ENCODE peak calls at places on chromosomes 16 and 17, in four cellular contexts. One of them, this sample, is unnamed.

GRCh38 chr17:28938552-28938951 is 12.8 kb downstream of the PHF12 start:
- DNase-seq in AG08395: peak; percentile 22
- DNase-seq in cardiac muscle cell: no peak
- DNase-seq in stimulated activated CD4-positive, alpha-beta T cell treated with anti-CD3 and anti-CD28 coated beads, TNF-alpha, amount 100 ng/mL, for 1 hour: no peak
- DNase-seq in this sample: no peak

GRCh38 chr16:50099957-50100648 is 34.3 kb downstream of the HEATR3 start:
- DNase-seq in AG08395: no peak
- DNase-seq in stimulated activated CD4-positive, alpha-beta T cell treated with anti-CD3 and anti-CD28 coated beads, TNF-alpha, amount 100 ng/mL, for 1 hour: no peak
- DNase-seq in cardiac muscle cell: no peak
- DNase-seq in this sample: peak; percentile 60

GRCh38 chr16:15523092-15523541 is 88.7 kb downstream of the BMERB1 start:
- DNase-seq in cardiac muscle cell: no peak
- DNase-seq in stimulated activated CD4-positive, alpha-beta T cell treated with anti-CD3 and anti-CD28 coated beads, TNF-alpha, amount 100 ng/mL, for 1 hour: no peak
- DNase-seq in AG08395: no peak
- DNase-seq in this sample: no peak

GRCh38 chr16:66372078-66372897 is 5.8 kb downstream of the CDH5 start:
- DNase-seq in AG08395: no peak
- DNase-seq in stimulated activated CD4-positive, alpha-beta T cell treated with anti-CD3 and anti-CD28 coated beads, TNF-alpha, amount 100 ng/mL, for 1 hour: no peak
- DNase-seq in cardiac muscle cell: no peak
- DNase-seq in this sample: no peak

GRCh38 chr17:15091825-15092224 is 173.3 kb downstream of the PMP22 start:
- DNase-seq in cardiac muscle cell: no peak
- DNase-seq in stimulated activated CD4-positive, alpha-beta T cell treated with anti-CD3 and anti-CD28 coated beads, TNF-alpha, amount 100 ng/mL, for 1 hour: no peak
- DNase-seq in AG08395: no peak
- DNase-seq in this sample: peak; percentile 14

GRCh38 chr16:82011199-82011641 is at the start of gene SDR42E1:
- DNase-seq in stimulated activated CD4-positive, alpha-beta T cell treated with anti-CD3 and anti-CD28 coated beads, TNF-alpha, amount 100 ng/mL, for 1 hour: peak; percentile 40
- DNase-seq in AG08395: no peak
- DNase-seq in cardiac muscle cell: no peak
- DNase-seq in this sample: peak; percentile 76

GRCh38 chr16:56244612-56245011 is 53.3 kb downstream of the GNAO1 start:
- DNase-seq in stimulated activated CD4-positive, alpha-beta T cell treated with anti-CD3 and anti-CD28 coated beads, TNF-alpha, amount 100 ng/mL, for 1 hour: no peak
- DNase-seq in AG08395: no peak
- DNase-seq in cardiac muscle cell: no peak
- DNase-seq in this sample: no peak

GRCh38 chr16:50335198-50335958 is 33.4 kb downstream of the BRD7 start:
- DNase-seq in AG08395: no peak
- DNase-seq in cardiac muscle cell: no peak
- DNase-seq in stimulated activated CD4-positive, alpha-beta T cell treated with anti-CD3 and anti-CD28 coated beads, TNF-alpha, amount 100 ng/mL, for 1 hour: no peak
- DNase-seq in this sample: no peak

GRCh38 chr17:4163951-4164350 is 21.0 kb downstream of the CYB5D2 start:
- DNase-seq in cardiac muscle cell: no peak
- DNase-seq in AG08395: peak; percentile 68
- DNase-seq in stimulated activated CD4-positive, alpha-beta T cell treated with anti-CD3 and anti-CD28 coated beads, TNF-alpha, amount 100 ng/mL, for 1 hour: no peak
- DNase-seq in this sample: no peak

GRCh38 chr16:962901-963814 is 7.6 kb downstream of the LMF1 start:
- DNase-seq in AG08395: no peak
- DNase-seq in stimulated activated CD4-positive, alpha-beta T cell treated with anti-CD3 and anti-CD28 coated beads, TNF-alpha, amount 100 ng/mL, for 1 hour: no peak
- DNase-seq in cardiac muscle cell: no peak
- DNase-seq in this sample: no peak

GRCh38 chr17:36687736-36688135 is 86.4 kb downstream of the MRM1 start:
- DNase-seq in stimulated activated CD4-positive, alpha-beta T cell treated with anti-CD3 and anti-CD28 coated beads, TNF-alpha, amount 100 ng/mL, for 1 hour: no peak
- DNase-seq in AG08395: no peak
- DNase-seq in cardiac muscle cell: no peak
- DNase-seq in this sample: no peak

GRCh38 chr17:63494300-63494928 is 17.6 kb downstream of the ACE start:
- DNase-seq in AG08395: no peak
- DNase-seq in stimulated activated CD4-positive, alpha-beta T cell treated with anti-CD3 and anti-CD28 coated beads, TNF-alpha, amount 100 ng/mL, for 1 hour: no peak
- DNase-seq in cardiac muscle cell: no peak
- DNase-seq in this sample: no peak

GRCh38 chr16:75065149-75065807 is 51.3 kb downstream of the LDHD start:
- DNase-seq in AG08395: no peak
- DNase-seq in cardiac muscle cell: no peak
- DNase-seq in stimulated activated CD4-positive, alpha-beta T cell treated with anti-CD3 and anti-CD28 coated beads, TNF-alpha, amount 100 ng/mL, for 1 hour: no peak
- DNase-seq in this sample: no peak

GRCh38 chr16:1363501-1364041 is 11.8 kb downstream of the GNPTG start:
- DNase-seq in AG08395: peak; percentile 73
- DNase-seq in stimulated activated CD4-positive, alpha-beta T cell treated with anti-CD3 and anti-CD28 coated beads, TNF-alpha, amount 100 ng/mL, for 1 hour: peak; percentile 60
- DNase-seq in cardiac muscle cell: peak; percentile 72
- DNase-seq in this sample: peak; percentile 44

GRCh38 chr17:73644145-73645049 is at the start of gene SDK2:
- DNase-seq in AG08395: peak; percentile 35
- DNase-seq in stimulated activated CD4-positive, alpha-beta T cell treated with anti-CD3 and anti-CD28 coated beads, TNF-alpha, amount 100 ng/mL, for 1 hour: no peak
- DNase-seq in cardiac muscle cell: peak; percentile 69
- DNase-seq in this sample: peak; percentile 35

GRCh38 chr17:47707056-47707791 is 13.3 kb downstream of the TBKBP1 start:
- DNase-seq in stimulated activated CD4-positive, alpha-beta T cell treated with anti-CD3 and anti-CD28 coated beads, TNF-alpha, amount 100 ng/mL, for 1 hour: no peak
- DNase-seq in AG08395: no peak
- DNase-seq in cardiac muscle cell: no peak
- DNase-seq in this sample: peak; percentile 35

GRCh38 chr16:25064967-25065366 is 46.6 kb upstream of the LCMT1 start:
- DNase-seq in AG08395: no peak
- DNase-seq in stimulated activated CD4-positive, alpha-beta T cell treated with anti-CD3 and anti-CD28 coated beads, TNF-alpha, amount 100 ng/mL, for 1 hour: no peak
- DNase-seq in cardiac muscle cell: no peak
- DNase-seq in this sample: no peak

GRCh38 chr17:9239821-9240658 is 218.7 kb downstream of the NTN1 start:
- DNase-seq in stimulated activated CD4-positive, alpha-beta T cell treated with anti-CD3 and anti-CD28 coated beads, TNF-alpha, amount 100 ng/mL, for 1 hour: peak; percentile 58
- DNase-seq in cardiac muscle cell: peak; percentile 69
- DNase-seq in AG08395: peak; percentile 89
- DNase-seq in this sample: no peak

GRCh38 chr16:57426356-57426755 is 20.8 kb downstream of the CIAPIN1 start:
- DNase-seq in cardiac muscle cell: no peak
- DNase-seq in AG08395: no peak
- DNase-seq in stimulated activated CD4-positive, alpha-beta T cell treated with anti-CD3 and anti-CD28 coated beads, TNF-alpha, amount 100 ng/mL, for 1 hour: no peak
- DNase-seq in this sample: no peak

GRCh38 chr16:81326971-81327370 is 12.2 kb downstream of the GAN start:
- DNase-seq in stimulated activated CD4-positive, alpha-beta T cell treated with anti-CD3 and anti-CD28 coated beads, TNF-alpha, amount 100 ng/mL, for 1 hour: no peak
- DNase-seq in AG08395: no peak
- DNase-seq in cardiac muscle cell: no peak
- DNase-seq in this sample: no peak

GRCh38 chr17:44911133-44912001 is 3.9 kb downstream of the GFAP start:
- DNase-seq in AG08395: peak; percentile 40
- DNase-seq in cardiac muscle cell: peak; percentile 89
- DNase-seq in stimulated activated CD4-positive, alpha-beta T cell treated with anti-CD3 and anti-CD28 coated beads, TNF-alpha, amount 100 ng/mL, for 1 hour: peak; percentile 24
- DNase-seq in this sample: no peak

GRCh38 chr16:66420396-66420795 is 6.7 kb upstream of the BEAN1 start:
- DNase-seq in stimulated activated CD4-positive, alpha-beta T cell treated with anti-CD3 and anti-CD28 coated beads, TNF-alpha, amount 100 ng/mL, for 1 hour: no peak
- DNase-seq in cardiac muscle cell: no peak
- DNase-seq in AG08395: no peak
- DNase-seq in this sample: no peak

GRCh38 chr17:2203818-2204217 is 99.8 kb downstream of the SMG6 start:
- DNase-seq in cardiac muscle cell: no peak
- DNase-seq in stimulated activated CD4-positive, alpha-beta T cell treated with anti-CD3 and anti-CD28 coated beads, TNF-alpha, amount 100 ng/mL, for 1 hour: no peak
- DNase-seq in AG08395: no peak
- DNase-seq in this sample: no peak

GRCh38 chr16:2745116-2745890 is 7.1 kb upstream of the SRRM2 start:
- DNase-seq in stimulated activated CD4-positive, alpha-beta T cell treated with anti-CD3 and anti-CD28 coated beads, TNF-alpha, amount 100 ng/mL, for 1 hour: no peak
- DNase-seq in AG08395: no peak
- DNase-seq in cardiac muscle cell: no peak
- DNase-seq in this sample: no peak

GRCh38 chr16:57265850-57266530 is 18.5 kb downstream of the PLLP start:
- DNase-seq in cardiac muscle cell: no peak
- DNase-seq in AG08395: peak; percentile 59
- DNase-seq in stimulated activated CD4-positive, alpha-beta T cell treated with anti-CD3 and anti-CD28 coated beads, TNF-alpha, amount 100 ng/mL, for 1 hour: no peak
- DNase-seq in this sample: peak; percentile 58

GRCh38 chr16:48035142-48035541 is 120.7 kb downstream of the ABCC12 start:
- DNase-seq in stimulated activated CD4-positive, alpha-beta T cell treated with anti-CD3 and anti-CD28 coated beads, TNF-alpha, amount 100 ng/mL, for 1 hour: no peak
- DNase-seq in cardiac muscle cell: no peak
- DNase-seq in AG08395: no peak
- DNase-seq in this sample: peak; percentile 12

GRCh38 chr16:55508271-55508921 is 476 bp upstream of the LPCAT2 start:
- DNase-seq in cardiac muscle cell: no peak
- DNase-seq in stimulated activated CD4-positive, alpha-beta T cell treated with anti-CD3 and anti-CD28 coated beads, TNF-alpha, amount 100 ng/mL, for 1 hour: no peak
- DNase-seq in AG08395: no peak
- DNase-seq in this sample: no peak

GRCh38 chr17:2380225-2380922 is 20.5 kb downstream of the MNT start:
- DNase-seq in cardiac muscle cell: no peak
- DNase-seq in AG08395: no peak
- DNase-seq in stimulated activated CD4-positive, alpha-beta T cell treated with anti-CD3 and anti-CD28 coated beads, TNF-alpha, amount 100 ng/mL, for 1 hour: no peak
- DNase-seq in this sample: no peak

GRCh38 chr16:72971370-72971769 is 76.6 kb downstream of the ZFHX3 start:
- DNase-seq in stimulated activated CD4-positive, alpha-beta T cell treated with anti-CD3 and anti-CD28 coated beads, TNF-alpha, amount 100 ng/mL, for 1 hour: no peak
- DNase-seq in AG08395: no peak
- DNase-seq in cardiac muscle cell: no peak
- DNase-seq in this sample: no peak

GRCh38 chr16:57914244-57915173 is 56.4 kb downstream of the CNGB1 start:
- DNase-seq in stimulated activated CD4-positive, alpha-beta T cell treated with anti-CD3 and anti-CD28 coated beads, TNF-alpha, amount 100 ng/mL, for 1 hour: no peak
- DNase-seq in cardiac muscle cell: no peak
- DNase-seq in AG08395: no peak
- DNase-seq in this sample: no peak

GRCh38 chr17:59851431-59852375 is 41.0 kb downstream of the TUBD1 start:
- DNase-seq in stimulated activated CD4-positive, alpha-beta T cell treated with anti-CD3 and anti-CD28 coated beads, TNF-alpha, amount 100 ng/mL, for 1 hour: no peak
- DNase-seq in AG08395: peak; percentile 62
- DNase-seq in cardiac muscle cell: no peak
- DNase-seq in this sample: peak; percentile 52

GRCh38 chr17:10226930-10227695 is 28.7 kb upstream of the GAS7 start:
- DNase-seq in AG08395: peak; percentile 57
- DNase-seq in cardiac muscle cell: peak; percentile 64
- DNase-seq in stimulated activated CD4-positive, alpha-beta T cell treated with anti-CD3 and anti-CD28 coated beads, TNF-alpha, amount 100 ng/mL, for 1 hour: peak; percentile 21
- DNase-seq in this sample: no peak

GRCh38 chr17:1568950-1569810 is 6.6 kb upstream of the PITPNA start:
- DNase-seq in stimulated activated CD4-positive, alpha-beta T cell treated with anti-CD3 and anti-CD28 coated beads, TNF-alpha, amount 100 ng/mL, for 1 hour: no peak
- DNase-seq in cardiac muscle cell: no peak
- DNase-seq in AG08395: no peak
- DNase-seq in this sample: no peak

GRCh38 chr17:38719943-38720641 is 10.0 kb upstream of the CISD3 start:
- DNase-seq in cardiac muscle cell: no peak
- DNase-seq in stimulated activated CD4-positive, alpha-beta T cell treated with anti-CD3 and anti-CD28 coated beads, TNF-alpha, amount 100 ng/mL, for 1 hour: no peak
- DNase-seq in AG08395: no peak
- DNase-seq in this sample: no peak

GRCh38 chr17:48636177-48637018 is 10.2 kb upstream of the HOXB9 start:
- DNase-seq in cardiac muscle cell: peak; percentile 93
- DNase-seq in stimulated activated CD4-positive, alpha-beta T cell treated with anti-CD3 and anti-CD28 coated beads, TNF-alpha, amount 100 ng/mL, for 1 hour: peak; percentile 45
- DNase-seq in AG08395: peak; percentile 77
- DNase-seq in this sample: peak; percentile 50

This sample was measured in mammary epithelial cell.